ENCODE peak calls at places on chromosome 19, in seven cellular contexts. R is PC-3, L is thoracic aorta, C is pancreas, H is tibial nerve, Z is uterus, S is BE2C. I is an unnamed sample. For H3K27me3 and H3K36me3, the result is how much of the 10 kb centered on the place peaks cover.

GRCh38 chr19:6491802-6492592 is 10.1 kb downstream of the TUBB4A start:
- DNase-seq in C (no peak), Z (no peak), S (no peak), R (no peak), L (no peak), H (no peak), I (no peak)

GRCh38 chr19:18102916-18103542 is 5.5 kb downstream of the MAST3 start:
- DNase-seq in L (no peak), S (no peak), C (no peak), R (no peak), Z (no peak), H (no peak), I (no peak)

GRCh38 chr19:42306646-42307045 is 4.2 kb upstream of the PAFAH1B3 start:
- DNase-seq in Z (no peak), L (no peak), R (no peak), S (no peak), C (no peak), H (no peak), I (no peak)

GRCh38 chr19:24060687-24061356 is 26.2 kb upstream of the ZNF254 start:
- DNase-seq in L (no peak), H (no peak), Z (no peak), S (no peak), R (peak), C (no peak), I (no peak)

GRCh38 chr19:38975214-38975860 is at the start of gene FBXO17:
- DNase-seq in R (no peak), H (peak), S (peak), Z (peak), C (peak), L (no peak), I (no peak)

GRCh38 chr19:31316201-31316951 is 32.9 kb downstream of the TSHZ3 start:
- DNase-seq in R (no peak), L (no peak), C (no peak), H (no peak), S (no peak), Z (peak), I (no peak)

GRCh38 chr19:8638078-8638619 is 7.7 kb downstream of the NFILZ start:
- DNase-seq in L (no peak), S (no peak), Z (no peak), H (no peak), C (peak), R (peak), I (peak)

GRCh38 chr19:40006273-40006691 is 9.4 kb downstream of the ZNF546 start:
- DNase-seq in Z (no peak), S (no peak), C (no peak), R (peak), L (no peak), H (no peak), I (no peak)

GRCh38 chr19:38695319-38695683 is 47.9 kb downstream of the ACTN4 start:
- DNase-seq in C (no peak), Z (no peak), L (no peak), H (no peak), S (no peak), R (no peak), I (no peak)

GRCh38 chr19:16017138-16017490 is 59.2 kb upstream of the TPM4 start:
- DNase-seq in R (no peak), L (no peak), Z (no peak), H (no peak), C (no peak), S (no peak), I (no peak)

GRCh38 chr19:24086974-24087595 is at the start of gene ZNF254:
- DNase-seq in C (peak), H (peak), Z (peak), L (peak), R (peak), S (peak), I (peak)

GRCh38 chr19:46604781-46605355 is 3.7 kb downstream of the CALM3 start:
- DNase-seq in C (no peak), H (peak), R (no peak), S (no peak), L (no peak), Z (no peak), I (no peak)

GRCh38 chr19:40610396-40611064 is 9.4 kb downstream of the LTBP4 start:
- DNase-seq in Z (no peak), S (peak), C (peak), H (no peak), R (no peak), L (no peak), I (no peak)

GRCh38 chr19:45177817-45178261 is at the start of gene TRAPPC6A:
- DNase-seq in L (no peak), R (peak), S (no peak), C (no peak), Z (no peak), H (no peak), I (no peak)

GRCh38 chr19:7251502-7251901 is 42.7 kb downstream of the INSR start:
- DNase-seq in H (no peak), L (no peak), S (no peak), Z (no peak), C (no peak), R (no peak), I (no peak)

GRCh38 chr19:17618919-17619318 is 63.5 kb downstream of the COLGALT1 start:
- DNase-seq in H (no peak), C (no peak), Z (no peak), S (no peak), R (no peak), L (no peak), I (no peak)

GRCh38 chr19:29843180-29844051 is 31.6 kb downstream of the CCNE1 start:
- DNase-seq in H (no peak), Z (peak), C (peak), L (no peak), S (no peak), R (no peak), I (no peak)

GRCh38 chr19:39008137-39008536 is 24.2 kb downstream of the FBXO27 start:
- DNase-seq in R (no peak), S (no peak), C (no peak), H (no peak), Z (no peak), L (no peak), I (no peak)

GRCh38 chr19:4320419-4320818 is 16.0 kb downstream of the FSD1 start:
- DNase-seq in L (no peak), H (no peak), S (no peak), Z (no peak), R (no peak), C (no peak), I (no peak)

GRCh38 chr19:19342086-19343015 is 21.7 kb downstream of the MAU2 start:
- DNase-seq in Z (peak), L (no peak), H (no peak), S (peak), R (peak), C (peak), I (no peak)

GRCh38 chr19:18896421-18896841 is 473 bp upstream of the CERS1 start:
- DNase-seq in H (no peak), L (no peak), S (no peak), R (peak), Z (no peak), C (no peak), I (no peak)

GRCh38 chr19:5452594-5453565 is 2.3 kb upstream of the ZNRF4 start:
- DNase-seq in S (peak), C (no peak), L (no peak), H (no peak), R (peak), Z (no peak), I (no peak)

GRCh38 chr19:3575260-3575741 is 2.6 kb downstream of the HMG20B start:
- DNase-seq in L (no peak), S (no peak), Z (no peak), R (no peak), C (no peak), H (no peak), I (no peak)

GRCh38 chr19:17260842-17261325 is 3.7 kb downstream of the USHBP1 start:
- DNase-seq in R (peak), H (peak), S (peak), L (no peak), C (peak), Z (peak), I (peak)

GRCh38 chr19:36125557-36125956 is 10.3 kb downstream of the TBCB start:
- DNase-seq in Z (no peak), L (no peak), H (no peak), R (no peak), S (no peak), C (no peak), I (no peak)

GRCh38 chr19:743168-743687 is 7.7 kb upstream of the MISP start:
- DNase-seq in H (no peak), R (no peak), S (no peak), L (no peak), C (no peak), Z (no peak), I (no peak)

GRCh38 chr19:13013649-13014048 is 18.4 kb downstream of the NFIX start:
- DNase-seq in C (no peak), H (no peak), S (no peak), L (no peak), R (peak), Z (peak), I (peak)

GRCh38 chr19:17718467-17718987 is 753 bp upstream of the MAP1S start:
- DNase-seq in Z (no peak), L (no peak), S (no peak), C (no peak), H (no peak), R (peak), I (no peak)

GRCh38 chr19:43700368-43701015 is 15.4 kb upstream of the IRGC start:
- DNase-seq in R (peak), S (peak), C (no peak), L (no peak), H (peak), Z (peak), I (no peak)

GRCh38 chr19:36605839-36606478 is 846 bp downstream of the ZNF382 start:
- DNase-seq in C (no peak), Z (no peak), H (no peak), L (no peak), R (no peak), S (no peak), I (no peak)

GRCh38 chr19:14310055-14310454 is 71.2 kb upstream of the ADGRE5 start:
- DNase-seq in C (no peak), S (no peak), H (no peak), L (no peak), Z (no peak), R (no peak), I (no peak)
- H3K27me3 ChIP-seq in C (under half), S (under half), H (under half), L (under half), Z (under half), R (under half), I (under half)

GRCh38 chr19:34237283-34237682 is 17.1 kb upstream of the GARRE1 start:
- DNase-seq in R (no peak), H (no peak), S (no peak), L (no peak), Z (no peak), C (no peak), I (no peak)

GRCh38 chr19:34232566-34233481 is 21.5 kb upstream of the GARRE1 start:
- DNase-seq in C (no peak), L (no peak), R (peak), Z (peak), H (no peak), S (peak), I (peak)

GRCh38 chr19:34236035-34236793 is 18.1 kb upstream of the GARRE1 start:
- DNase-seq in H (no peak), R (no peak), Z (no peak), C (no peak), L (no peak), S (no peak), I (peak)

GRCh38 chr19:34237939-34238338 is 16.4 kb upstream of the GARRE1 start:
- DNase-seq in H (no peak), Z (no peak), R (no peak), L (no peak), S (no peak), C (no peak), I (no peak)

GRCh38 chr19:34235425-34235940 is 18.9 kb upstream of the GARRE1 start:
- DNase-seq in S (no peak), L (no peak), H (no peak), Z (no peak), R (no peak), C (no peak), I (no peak)
- H3K36me3 ChIP-seq in S (under half), L (under half), H (under half), Z (under half), R (under half), C (under half), I (under half)

GRCh38 chr19:50820086-50820485 is 3.5 kb downstream of the KLK1 start:
- DNase-seq in L (no peak), R (no peak), H (no peak), Z (no peak), S (no peak), C (no peak), I (no peak)
- H3K27me3 ChIP-seq in L (under half), R (half or more), H (half or more), Z (under half), S (under half), C (under half), I (under half)

GRCh38 chr19:57419439-57419838 is 8.5 kb downstream of the ZNF17 start:
- DNase-seq in R (no peak), C (no peak), L (no peak), S (no peak), H (no peak), Z (no peak), I (no peak)
- H3K36me3 ChIP-seq in R (half or more), C (under half), L (half or more), S (under half), H (half or more), Z (under half), I (half or more)

GRCh38 chr19:50465986-50466771 is 10.1 kb upstream of the EMC10 start:
- DNase-seq in H (no peak), Z (no peak), L (no peak), C (no peak), R (peak), S (peak), I (no peak)
- H3K27me3 ChIP-seq in H (under half), Z (under half), L (under half), C (under half), R (under half), S (under half), I (under half)

DNA sequence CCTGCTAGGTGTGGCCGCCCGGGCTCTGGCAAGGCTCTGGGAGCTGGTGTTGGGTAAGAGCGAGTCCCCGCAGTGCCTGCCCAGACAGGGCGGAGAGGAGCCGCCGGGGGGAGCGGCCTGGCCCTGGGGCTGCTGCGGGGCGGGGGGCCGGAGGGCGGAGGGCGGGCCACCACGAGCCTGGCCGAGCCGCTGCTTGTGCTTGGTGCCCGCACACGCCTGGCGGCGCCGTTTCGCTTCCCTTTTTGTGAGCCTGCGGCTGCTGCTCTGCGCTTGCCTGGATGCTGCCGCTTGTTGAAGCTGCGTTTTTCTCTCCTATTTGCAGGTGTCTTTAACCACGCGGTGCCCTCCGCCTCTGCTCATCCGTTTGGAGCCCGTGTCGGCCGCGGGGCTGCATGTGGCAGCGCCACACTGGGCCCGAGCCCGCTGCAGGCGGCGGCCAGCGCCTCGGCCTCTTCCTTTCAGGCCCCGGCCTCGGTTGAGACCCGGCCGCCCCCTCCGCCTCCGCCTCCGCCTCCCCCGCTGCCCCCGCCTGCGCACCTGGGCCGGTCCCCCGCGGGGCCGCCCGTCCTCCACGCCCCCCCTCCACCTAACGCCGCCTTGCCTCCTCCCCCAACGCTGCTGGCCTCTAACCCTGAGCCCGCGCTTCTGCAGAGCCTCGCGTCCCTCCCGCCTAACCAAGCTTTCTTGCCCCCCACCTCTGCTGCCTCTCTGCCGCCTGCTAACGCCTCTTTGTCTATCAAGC is 8.5 kb downstream of the PLEKHJ1 start:
- DNase-seq in L (no peak), H (no peak), S (no peak), R (no peak), C (no peak), Z (no peak), I (no peak)
- H3K36me3 ChIP-seq in L (under half), H (half or more), S (half or more), R (under half), C (half or more), Z (under half), I (half or more)

GRCh38 chr19:48395499-48395898 is 2.0 kb downstream of the GRIN2D start:
- DNase-seq in C (no peak), H (no peak), L (no peak), S (no peak), R (no peak), Z (no peak), I (no peak)
- H3K27me3 ChIP-seq in C (under half), H (half or more), L (under half), S (under half), R (under half), Z (under half), I (under half)

DNA sequence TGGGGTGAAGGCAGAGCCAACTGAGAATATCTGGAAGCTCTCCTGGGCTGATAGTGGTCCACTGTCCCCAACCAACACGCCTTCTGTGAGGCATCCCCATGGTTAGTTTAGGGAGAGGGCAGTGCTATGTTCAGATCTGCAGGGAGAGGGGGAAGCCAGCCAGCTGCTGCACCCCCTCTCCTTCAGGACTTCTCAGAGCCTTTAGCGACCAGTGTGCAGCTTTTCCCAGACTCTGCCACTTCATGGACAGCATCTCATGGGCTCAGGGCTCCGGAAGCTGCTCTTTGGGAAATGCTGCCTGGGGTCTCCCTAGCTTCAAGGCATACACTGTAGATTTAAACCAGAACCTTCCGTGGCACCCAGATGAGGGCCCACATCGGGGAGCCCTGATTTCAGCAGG is 33.5 kb downstream of the TMED1 start:
- DNase-seq in H (no peak), Z (no peak), R (no peak), C (no peak), L (no peak), S (no peak), I (no peak)
- H3K36me3 ChIP-seq in H (half or more), Z (under half), R (under half), C (half or more), L (half or more), S (under half), I (half or more)

I was measured in SJSA1.